ENCODE peak calls at places on chromosome 9, in four cellular contexts. One of them, this sample, is unnamed.

GRCh38 chr9:11663913-11664312 is 1029.3 kb upstream of the TYRP1 start:
- ATAC-seq in HepG2: no peak
- ATAC-seq in right lobe of liver: no peak
- ATAC-seq in foreskin keratinocyte: no peak
- ATAC-seq in this sample: no peak

GRCh38 chr9:72442212-72442607 is 77.2 kb upstream of the ZFAND5 start:
- ATAC-seq in HepG2: no peak
- ATAC-seq in right lobe of liver: no peak
- ATAC-seq in foreskin keratinocyte: peak; percentile 65
- ATAC-seq in this sample: no peak

GRCh38 chr9:71895122-71895521 is 15.9 kb downstream of the ABHD17B start:
- ATAC-seq in HepG2: no peak
- ATAC-seq in right lobe of liver: no peak
- ATAC-seq in foreskin keratinocyte: peak; percentile 68
- ATAC-seq in this sample: no peak

GRCh38 chr9:117744390-117744789 is 40.2 kb downstream of the TLR4 start:
- ATAC-seq in HepG2: no peak
- ATAC-seq in right lobe of liver: no peak
- ATAC-seq in foreskin keratinocyte: no peak
- ATAC-seq in this sample: no peak

GRCh38 chr9:78014776-78015175 is 16.8 kb downstream of the GNAQ start:
- ATAC-seq in HepG2: no peak
- ATAC-seq in right lobe of liver: no peak
- ATAC-seq in foreskin keratinocyte: peak; percentile 19
- ATAC-seq in this sample: no peak

GRCh38 chr9:114407889-114408288 is 20.1 kb upstream of the AKNA start:
- ATAC-seq in HepG2: no peak
- ATAC-seq in right lobe of liver: no peak
- ATAC-seq in foreskin keratinocyte: no peak
- ATAC-seq in this sample: no peak

GRCh38 chr9:1909322-1909721 is 105.8 kb upstream of the SMARCA2 start:
- ATAC-seq in HepG2: no peak
- ATAC-seq in right lobe of liver: no peak
- ATAC-seq in foreskin keratinocyte: no peak
- ATAC-seq in this sample: no peak

GRCh38 chr9:97307091-97307490 is 368 bp upstream of the CCDC180 start:
- ATAC-seq in HepG2: no peak
- ATAC-seq in right lobe of liver: peak; percentile 79
- ATAC-seq in foreskin keratinocyte: peak; percentile 80
- ATAC-seq in this sample: peak; percentile 60

GRCh38 chr9:124197177-124198095 is 60.3 kb upstream of the NEK6 start:
- ATAC-seq in HepG2: no peak
- ATAC-seq in right lobe of liver: peak; percentile 72
- ATAC-seq in foreskin keratinocyte: no peak
- ATAC-seq in this sample: no peak

GRCh38 chr9:110116543-110116885 is 91.4 kb downstream of the C9orf152 start:
- ATAC-seq in HepG2: no peak
- ATAC-seq in right lobe of liver: no peak
- ATAC-seq in foreskin keratinocyte: peak; percentile 63
- ATAC-seq in this sample: peak; percentile 44

DNA sequence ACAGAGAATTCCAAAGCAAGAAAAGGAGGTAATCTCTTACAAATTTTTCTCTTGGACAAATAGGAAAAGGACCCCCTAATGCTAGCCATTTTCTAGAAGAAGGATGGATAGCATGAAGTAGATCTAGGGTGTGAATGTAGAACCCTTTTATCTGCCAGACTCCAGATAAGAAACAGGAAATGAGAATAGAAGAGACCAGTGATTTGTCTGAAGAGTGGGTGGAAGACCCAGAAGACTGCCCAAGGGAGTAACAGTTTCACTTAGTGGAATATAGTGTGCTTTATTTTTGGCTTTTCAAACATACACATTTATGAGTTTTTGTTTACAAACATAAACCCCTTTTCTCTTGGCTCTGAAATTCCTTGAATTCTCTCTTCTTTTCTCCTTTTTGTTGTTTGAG is 25.0 kb downstream of the ECM2 start:
- ATAC-seq in HepG2: no peak
- ATAC-seq in right lobe of liver: no peak
- ATAC-seq in foreskin keratinocyte: no peak
- ATAC-seq in this sample: no peak
- H3K27ac ChIP-seq in HepG2: no peak overlapping the region
- H3K27ac ChIP-seq in right lobe of liver: no peak overlapping the region
- H3K27ac ChIP-seq in foreskin keratinocyte: no peak overlapping the region
- H3K27ac ChIP-seq in this sample: no peak overlapping the region

GRCh38 chr9:91483189-91483691 is 59.6 kb upstream of the NFIL3 start:
- ATAC-seq in HepG2: no peak
- ATAC-seq in right lobe of liver: no peak
- ATAC-seq in foreskin keratinocyte: no peak
- ATAC-seq in this sample: peak; percentile 76
- H3K27ac ChIP-seq in HepG2: no peak overlapping the region
- H3K27ac ChIP-seq in right lobe of liver: no peak overlapping the region
- H3K27ac ChIP-seq in foreskin keratinocyte: no peak overlapping the region
- H3K27ac ChIP-seq in this sample: peak overlapping the region; percentile 74

GRCh38 chr9:132631685-132632084 is 38.1 kb downstream of the DDX31 start:
- ATAC-seq in HepG2: no peak
- ATAC-seq in right lobe of liver: no peak
- ATAC-seq in foreskin keratinocyte: peak; percentile 22
- ATAC-seq in this sample: no peak
- H3K27ac ChIP-seq in HepG2: no peak overlapping the region
- H3K27ac ChIP-seq in right lobe of liver: no peak overlapping the region
- H3K27ac ChIP-seq in foreskin keratinocyte: no peak overlapping the region
- H3K27ac ChIP-seq in this sample: no peak overlapping the region

DNA sequence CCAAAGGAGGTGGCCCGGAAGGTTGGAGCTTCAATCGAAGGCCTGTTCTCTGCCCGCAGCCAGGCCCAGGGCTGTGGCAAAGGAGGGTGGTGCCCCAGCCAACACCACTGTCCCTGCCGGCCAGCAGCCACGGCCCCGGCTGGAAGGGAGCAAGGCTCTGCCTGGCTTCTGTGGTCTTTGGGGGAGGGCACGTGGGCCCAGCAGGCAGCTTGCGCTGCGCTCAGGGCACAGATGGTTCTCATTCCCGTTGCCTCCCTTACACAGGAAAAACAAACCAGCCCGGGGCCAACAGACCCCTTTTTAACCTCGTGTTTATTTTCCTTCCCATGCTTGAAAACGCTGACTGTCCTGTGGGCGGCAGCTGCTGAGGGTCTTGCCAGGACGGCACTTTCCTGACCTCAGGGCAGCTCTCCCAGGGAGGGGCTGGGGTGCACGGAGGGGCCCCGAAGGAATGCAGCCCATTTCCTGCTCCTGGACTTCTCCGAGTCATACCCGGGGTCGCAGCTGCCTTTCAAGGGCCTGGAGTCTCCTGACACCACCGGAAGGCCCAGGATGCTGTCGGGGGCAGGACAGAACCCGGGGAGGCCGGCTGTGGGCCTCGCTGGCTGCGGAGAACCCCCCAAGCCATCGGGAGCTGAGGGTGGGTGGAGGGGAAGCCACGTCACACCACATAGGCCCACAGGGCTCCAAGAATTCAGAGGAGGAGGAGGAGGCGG is 1.1 kb upstream of the GPSM1 start:
- ATAC-seq in HepG2: no peak
- ATAC-seq in right lobe of liver: peak; percentile 7
- ATAC-seq in foreskin keratinocyte: no peak
- ATAC-seq in this sample: no peak
- H3K27ac ChIP-seq in HepG2: no peak overlapping the region
- H3K27ac ChIP-seq in right lobe of liver: peak overlapping the region; percentile 57
- H3K27ac ChIP-seq in foreskin keratinocyte: no peak overlapping the region
- H3K27ac ChIP-seq in this sample: peak overlapping the region; percentile 83

GRCh38 chr9:27377811-27378345 is 80.9 kb upstream of the EQTN start:
- ATAC-seq in HepG2: no peak
- ATAC-seq in right lobe of liver: no peak
- ATAC-seq in foreskin keratinocyte: no peak
- ATAC-seq in this sample: no peak
- H3K27ac ChIP-seq in HepG2: no peak overlapping the region
- H3K27ac ChIP-seq in right lobe of liver: no peak overlapping the region
- H3K27ac ChIP-seq in foreskin keratinocyte: no peak overlapping the region
- H3K27ac ChIP-seq in this sample: no peak overlapping the region

GRCh38 chr9:128421474-128422010 is 885 bp downstream of the CERCAM start:
- ATAC-seq in HepG2: no peak
- ATAC-seq in right lobe of liver: no peak
- ATAC-seq in foreskin keratinocyte: peak; percentile 8
- ATAC-seq in this sample: peak; percentile 35
- H3K27ac ChIP-seq in HepG2: no peak overlapping the region
- H3K27ac ChIP-seq in right lobe of liver: no peak overlapping the region
- H3K27ac ChIP-seq in foreskin keratinocyte: no peak overlapping the region
- H3K27ac ChIP-seq in this sample: no peak overlapping the region

GRCh38 chr9:75089369-75089766 is 1.1 kb downstream of the OSTF1 start:
- ATAC-seq in HepG2: no peak
- ATAC-seq in right lobe of liver: no peak
- ATAC-seq in foreskin keratinocyte: no peak
- ATAC-seq in this sample: no peak
- H3K27ac ChIP-seq in HepG2: peak overlapping the region; percentile 94
- H3K27ac ChIP-seq in right lobe of liver: peak overlapping the region; percentile 98
- H3K27ac ChIP-seq in foreskin keratinocyte: peak overlapping the region; percentile 53
- H3K27ac ChIP-seq in this sample: peak overlapping the region; percentile 97

GRCh38 chr9:130561056-130561455 is 18.3 kb upstream of the FUBP3 start:
- ATAC-seq in HepG2: no peak
- ATAC-seq in right lobe of liver: no peak
- ATAC-seq in foreskin keratinocyte: peak; percentile 46
- ATAC-seq in this sample: no peak
- H3K27ac ChIP-seq in HepG2: no peak overlapping the region
- H3K27ac ChIP-seq in right lobe of liver: no peak overlapping the region
- H3K27ac ChIP-seq in foreskin keratinocyte: no peak overlapping the region
- H3K27ac ChIP-seq in this sample: no peak overlapping the region